ENCODE peak calls at places on chromosomes 3 and 15, in five cellular contexts. V is HepG2, B is GM12878, C is SK-N-SH, T is K562. S is an unnamed sample.

GRCh38 chr3:110577856-110578255 is 493.8 kb upstream of the NECTIN3 start:
- DNase-seq in V (no peak), B (no peak), T (no peak), C (no peak), S (no peak)

GRCh38 chr15:101504373-101504772 is 14.9 kb upstream of the PCSK6 start:
- DNase-seq in C (no peak), V (no peak), T (no peak), B (no peak), S (no peak)

GRCh38 chr3:174891524-174892203 is 32.5 kb downstream of the NAALADL2 start:
- DNase-seq in T (no peak), V (no peak), C (no peak), B (no peak), S (no peak)

GRCh38 chr15:80755884-80756283 is 23.3 kb upstream of the CEMIP start:
- DNase-seq in V (no peak), C (no peak), B (no peak), T (no peak), S (no peak)

GRCh38 chr15:74908635-74909034 is 2.0 kb upstream of the FAM219B start:
- DNase-seq in C (no peak), B (no peak), T (no peak), V (no peak), S (no peak)

GRCh38 chr15:68275165-68275746 is 2.3 kb upstream of the FEM1B start:
- DNase-seq in B (no peak), C (no peak), V (peak; percentile 68), T (no peak), S (no peak)

GRCh38 chr3:95154775-95155174 is 1091.9 kb downstream of the NSUN3 start:
- DNase-seq in B (no peak), T (no peak), V (no peak), C (no peak), S (no peak)

GRCh38 chr15:65175511-65175910 is 9.6 kb downstream of the CLPX start:
- DNase-seq in T (no peak), C (no peak), B (no peak), V (no peak), S (no peak)

GRCh38 chr3:62241279-62241678 is 132.1 kb downstream of the FEZF2 start:
- DNase-seq in V (no peak), B (no peak), C (peak; percentile 52), T (no peak), S (no peak)

DNA sequence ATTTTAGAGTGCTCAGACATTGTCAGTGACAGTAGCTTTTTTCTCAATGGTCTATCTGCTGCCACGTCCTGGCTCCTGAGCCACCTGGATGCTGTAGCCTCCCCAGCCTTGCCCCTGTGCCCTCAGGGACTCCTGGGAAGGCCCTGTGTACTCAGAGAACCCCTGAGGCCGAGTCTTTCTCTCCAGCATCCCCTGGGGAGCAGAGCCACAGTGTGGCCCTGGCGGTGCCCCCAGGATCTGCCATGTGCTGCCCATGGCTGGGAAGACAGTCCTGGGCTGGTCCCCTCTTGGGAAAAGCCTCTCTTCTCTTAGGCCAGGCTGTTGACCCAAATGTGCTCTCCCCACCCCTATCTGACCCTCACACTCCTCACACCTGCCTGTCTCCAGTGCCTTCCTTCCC is 5.0 kb downstream of the MYD88 start:
- DNase-seq in V (no peak), B (no peak), C (no peak), T (no peak), S (no peak)
- TF ChIP-seq TAF1 in V (no peak), B (no peak), C (no peak), T (no peak), S (no peak)

GRCh38 chr3:15205482-15205933 is 538 bp upstream of the CAPN7 start:
- DNase-seq in T (no peak), C (no peak), V (no peak), B (no peak), S (no peak)
- TF ChIP-seq TAF1 in T (no peak), C (no peak), V (no peak), B (no peak), S (no peak)

DNA sequence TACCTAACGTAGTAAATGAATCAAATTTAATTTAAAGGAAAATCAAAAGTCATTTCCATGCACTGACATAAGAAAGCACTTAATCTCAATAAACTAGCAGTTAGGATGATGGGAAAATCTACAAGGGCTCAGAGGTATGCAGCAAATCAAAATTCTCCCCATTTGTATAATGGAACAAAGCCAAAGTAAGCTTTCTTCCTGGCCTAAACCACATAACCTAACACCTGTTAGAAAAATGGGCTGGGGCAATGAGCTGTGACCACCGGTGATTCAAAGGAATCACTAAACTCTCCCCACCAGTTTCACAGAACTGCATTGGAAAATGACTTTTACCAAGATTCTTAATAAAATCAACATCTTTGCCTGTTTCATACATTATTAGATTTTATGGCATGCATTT is 1024.3 kb downstream of the FHIT start:
- DNase-seq in V (no peak), B (no peak), C (no peak), T (no peak), S (no peak)
- TF ChIP-seq TAF1 in V (no peak), B (no peak), C (no peak), T (no peak), S (no peak)

DNA sequence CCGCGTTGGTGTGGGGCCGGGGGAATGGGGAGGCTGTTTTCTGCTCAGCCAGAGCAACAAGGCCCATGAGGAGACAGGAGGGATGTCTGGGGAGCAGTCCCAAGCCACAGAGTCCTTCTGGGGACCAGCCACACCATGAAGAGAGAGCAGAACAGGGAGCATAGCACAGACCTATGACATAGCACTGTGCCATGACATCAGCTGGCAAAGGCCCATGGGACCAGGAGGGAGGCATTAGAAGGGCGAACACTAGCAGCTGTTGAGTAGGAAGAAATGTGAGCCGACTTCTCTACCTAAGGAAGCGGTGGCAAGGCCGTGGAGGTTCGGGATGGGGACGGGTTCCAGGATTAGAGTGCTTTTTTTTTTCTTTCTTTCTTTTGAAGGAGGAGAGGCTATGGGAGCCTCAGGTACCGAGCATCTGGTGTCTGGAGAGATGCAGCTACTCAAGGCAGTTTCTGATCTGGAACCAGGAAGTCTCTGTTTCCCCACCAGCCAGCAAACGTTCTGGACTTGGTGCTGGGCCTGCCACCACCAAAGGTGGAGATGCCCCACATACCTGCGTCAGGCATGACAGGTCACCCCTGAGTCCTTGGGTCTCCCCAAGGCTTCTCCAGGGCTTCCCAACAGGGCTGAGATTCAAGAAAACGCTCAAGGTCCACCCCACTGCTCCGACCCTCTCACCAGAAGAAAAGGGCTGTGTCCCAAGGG is 77.3 kb upstream of the CGNL1 start:
- DNase-seq in B (no peak), T (no peak), V (no peak), C (no peak), S (no peak)
- TF ChIP-seq TAF1 in B (no peak), T (no peak), V (no peak), C (no peak), S (no peak)

GRCh38 chr3:186985713-186986364 is 55.5 kb downstream of the ST6GAL1 start:
- DNase-seq in B (peak; percentile 56), C (no peak), T (no peak), V (no peak), S (peak; percentile 37)
- TF ChIP-seq TAF1 in B (no peak), C (no peak), T (no peak), V (no peak), S (no peak)

DNA sequence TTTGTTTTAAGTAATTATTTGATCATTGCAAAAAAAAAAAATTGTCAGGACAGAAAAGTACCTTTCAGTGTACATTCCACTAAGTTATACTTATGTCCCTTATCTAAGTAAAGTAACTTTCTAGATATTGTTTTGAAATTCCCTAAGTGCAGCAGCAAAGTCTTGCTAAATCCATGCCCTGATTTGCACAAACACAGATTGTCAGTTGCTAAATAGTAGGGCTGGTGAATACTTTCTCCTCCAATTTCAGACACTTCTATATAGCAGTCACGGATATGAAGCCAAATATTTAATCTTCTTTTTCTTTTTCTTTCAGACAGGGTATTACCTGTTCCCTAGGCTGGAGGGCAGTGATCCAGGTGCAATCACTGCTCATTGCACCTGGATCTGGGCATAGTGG is 12.9 kb downstream of the LRRC2 start:
- DNase-seq in T (no peak), B (no peak), V (no peak), C (no peak), S (no peak)
- TF ChIP-seq TAF1 in T (no peak), B (no peak), V (no peak), C (no peak), S (no peak)

DNA sequence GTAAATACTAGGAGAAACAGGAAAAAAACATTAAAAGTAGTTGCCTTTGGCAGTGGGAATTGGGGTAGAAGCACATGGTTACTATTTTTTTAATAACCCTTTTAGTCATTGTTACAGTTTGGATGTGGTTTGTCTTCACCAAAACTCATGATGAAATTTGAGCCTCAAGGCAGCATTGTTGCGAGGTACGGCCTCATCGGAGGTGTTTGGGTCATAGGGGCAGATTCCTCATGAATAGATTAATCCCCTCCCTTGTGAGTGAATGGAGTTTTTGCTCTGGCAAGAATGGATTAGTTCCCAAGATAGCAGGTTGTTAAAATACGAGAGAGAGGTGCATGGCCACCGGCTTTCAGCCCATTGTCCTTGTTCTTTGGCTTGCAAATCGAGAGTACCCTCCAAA is 92.6 kb downstream of the LEKR1 start:
- DNase-seq in B (no peak), C (no peak), T (no peak), V (no peak), S (no peak)
- TF ChIP-seq TAF1 in B (no peak), C (no peak), T (no peak), V (no peak), S (no peak)

GRCh38 chr3:195754906-195755305 is 34.1 kb downstream of the MUC20 start:
- DNase-seq in C (no peak), V (no peak), T (no peak), B (no peak), S (no peak)

GRCh38 chr3:195752538-195753331 is 32.0 kb downstream of the MUC20 start:
- DNase-seq in V (no peak), B (no peak), C (peak; percentile 21), T (peak; percentile 74), S (no peak)

GRCh38 chr3:195753609-195754008 is 32.8 kb downstream of the MUC20 start:
- DNase-seq in V (no peak), C (peak; percentile 34), B (no peak), T (no peak), S (no peak)

GRCh38 chr3:195755391-195755790 is 34.6 kb downstream of the MUC20 start:
- DNase-seq in V (no peak), C (no peak), T (no peak), B (no peak), S (no peak)

DNA sequence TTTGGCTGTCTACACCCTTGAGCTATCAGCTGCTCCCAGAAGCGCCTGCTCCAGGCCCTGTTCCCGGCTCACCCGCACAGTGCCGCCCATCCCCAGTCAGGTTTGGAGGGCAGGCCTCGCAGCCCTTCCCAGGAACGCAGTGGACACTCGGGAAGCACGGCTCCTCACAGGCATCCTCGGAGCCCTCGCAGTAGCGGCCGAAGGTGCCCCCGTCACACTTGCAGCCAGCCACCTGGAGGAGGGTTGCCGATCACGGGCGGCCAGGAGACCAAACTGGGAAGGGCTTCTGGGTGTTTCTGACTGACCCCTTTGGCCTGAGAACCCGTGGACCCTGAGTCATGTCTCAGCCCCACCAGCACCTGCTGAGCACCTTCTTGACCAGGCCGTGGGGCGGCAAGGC is 33.4 kb downstream of the MUC20 start:
- DNase-seq in B (no peak), T (no peak), V (no peak), C (peak; percentile 17), S (no peak)
- TF ChIP-seq TAF1 in B (no peak), T (no peak), V (no peak), C (no peak), S (no peak)

GRCh38 chr3:153221748-153222162 is 59.7 kb downstream of the RAP2B start:
- DNase-seq in B (peak; percentile 31), V (no peak), C (peak; percentile 8), T (peak; percentile 32), S (peak; percentile 5)
- TF ChIP-seq TAF1 in B (no peak), V (no peak), C (peak; percentile 77), T (peak; percentile 56), S (no peak)

S was measured in GM12892.